ENCODE peak calls at places on chromosomes 7 and 10, in five cellular contexts. O is HCT116, G is K562, C is H1, K is GM12878. H is an unnamed sample.

GRCh38 chr7:35727571-35727970 is 32.6 kb upstream of the HERPUD2 start:
- DNase-seq in O (no peak), G (no peak), K (no peak), C (no peak), H (no peak)

GRCh38 chr7:117780832-117781231 is 92.4 kb downstream of the CTTNBP2 start:
- DNase-seq in K (peak; percentile 62), G (no peak), O (no peak), C (no peak), H (no peak)

GRCh38 chr7:12162420-12163113 is 48.5 kb upstream of the TMEM106B start:
- DNase-seq in O (no peak), C (no peak), K (no peak), G (no peak), H (no peak)

GRCh38 chr10:110461530-110461929 is 36.2 kb upstream of the DUSP5 start:
- DNase-seq in C (no peak), K (no peak), O (no peak), G (no peak), H (no peak)

GRCh38 chr7:149385195-149385955 is 75.5 kb downstream of the ZNF777 start:
- DNase-seq in C (no peak), G (no peak), K (no peak), O (no peak), H (no peak)

GRCh38 chr10:101690461-101690860 is 4.5 kb downstream of the FBXW4 start:
- DNase-seq in C (no peak), G (peak; percentile 23), K (no peak), O (no peak), H (no peak)

GRCh38 chr10:51918921-51919325 is 219.5 kb upstream of the CSTF2T start:
- DNase-seq in K (no peak), G (no peak), O (no peak), C (no peak), H (no peak)

GRCh38 chr10:8061274-8062211 is 7.1 kb downstream of the GATA3 start:
- DNase-seq in K (no peak), O (no peak), C (no peak), G (peak; percentile 16), H (no peak)

GRCh38 chr7:78702770-78703169 is 750.7 kb downstream of the MAGI2 start:
- DNase-seq in G (no peak), O (no peak), K (no peak), C (no peak), H (no peak)

GRCh38 chr7:107152011-107152410 is 16.8 kb upstream of the HBP1 start:
- DNase-seq in C (no peak), G (no peak), O (no peak), K (no peak), H (no peak)

GRCh38 chr10:51657481-51657880 is 41.9 kb downstream of the CSTF2T start:
- DNase-seq in G (no peak), K (no peak), O (no peak), C (no peak), H (no peak)

GRCh38 chr7:98630149-98630548 is 13.1 kb downstream of the NPTX2 start:
- DNase-seq in O (no peak), G (no peak), K (no peak), C (no peak), H (no peak)

GRCh38 chr7:123977081-123977480 is 52.0 kb downstream of the SPAM1 start:
- DNase-seq in K (no peak), G (no peak), O (no peak), C (no peak), H (no peak)

GRCh38 chr7:111755388-111755787 is 193.1 kb upstream of the IMMP2L start:
- DNase-seq in O (no peak), G (no peak), C (no peak), K (no peak), H (no peak)

DNA sequence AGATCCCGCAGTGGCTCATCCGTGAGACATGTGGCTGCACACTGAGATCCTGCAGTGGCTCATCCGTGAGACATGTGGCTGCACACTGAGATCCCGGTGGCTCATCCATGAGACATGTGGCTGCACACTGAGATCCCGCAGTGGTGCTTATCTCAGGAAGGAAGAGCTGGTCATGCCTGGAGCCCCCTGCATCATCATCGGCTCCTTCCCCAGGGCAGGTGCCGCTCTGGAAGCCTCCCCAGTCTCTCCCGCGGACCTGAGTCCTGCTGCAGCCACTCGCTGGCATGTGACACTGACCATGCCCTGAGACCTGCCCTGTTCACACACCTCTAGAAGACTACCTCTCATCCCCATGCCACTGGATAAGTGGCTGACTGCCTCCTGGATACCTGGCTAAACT is 181.3 kb downstream of the PTPRN2 start:
- DNase-seq in O (no peak), C (no peak), G (no peak), K (no peak), H (no peak)
- TF ChIP-seq SRF in O (no peak), C (no peak), G (no peak), K (no peak), H (no peak)

GRCh38 chr7:134088199-134088598 is 38.9 kb upstream of the LRGUK start:
- DNase-seq in C (no peak), G (no peak), K (no peak), O (no peak), H (no peak)
- TF ChIP-seq SRF in C (no peak), G (no peak), K (no peak), O (no peak), H (no peak)

DNA sequence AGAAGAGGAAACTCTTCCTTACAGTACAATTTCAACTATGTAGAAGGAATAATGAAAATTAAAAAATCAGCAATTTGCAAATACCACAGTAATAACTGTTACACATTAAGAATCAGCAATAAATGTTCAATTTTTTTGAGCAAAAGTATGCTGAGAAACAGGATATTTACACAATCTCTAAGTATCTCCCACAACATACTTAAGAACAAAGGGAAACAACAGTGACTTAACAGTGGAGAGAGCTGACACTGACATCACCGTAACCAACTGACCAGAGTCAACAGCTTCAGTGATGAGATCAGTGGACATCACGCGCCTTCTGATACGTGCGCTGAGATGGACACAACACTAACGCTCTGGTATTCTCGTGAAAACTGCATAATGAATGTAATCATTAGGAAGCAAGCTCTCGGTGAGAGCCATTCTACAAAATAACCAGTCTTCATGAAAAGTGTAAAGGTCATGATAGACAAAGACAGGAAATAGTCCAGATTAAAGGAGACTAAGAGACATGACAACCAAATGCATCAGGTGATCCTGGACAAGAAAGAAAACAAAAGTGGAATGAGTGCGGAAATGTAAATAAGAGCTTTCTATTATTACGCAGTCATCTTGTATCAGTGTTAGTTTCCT is 82.6 kb downstream of the PIP4K2A start:
- DNase-seq in O (no peak), K (no peak), G (peak; percentile 84), C (no peak), H (peak; percentile 29)
- TF ChIP-seq SRF in O (no peak), K (no peak), G (no peak), C (no peak), H (no peak)

GRCh38 chr7:155995183-155995612 is 182.9 kb upstream of the SHH start:
- DNase-seq in C (no peak), O (no peak), G (no peak), K (no peak), H (no peak)
- TF ChIP-seq SRF in C (no peak), O (no peak), G (no peak), K (no peak), H (no peak)

DNA sequence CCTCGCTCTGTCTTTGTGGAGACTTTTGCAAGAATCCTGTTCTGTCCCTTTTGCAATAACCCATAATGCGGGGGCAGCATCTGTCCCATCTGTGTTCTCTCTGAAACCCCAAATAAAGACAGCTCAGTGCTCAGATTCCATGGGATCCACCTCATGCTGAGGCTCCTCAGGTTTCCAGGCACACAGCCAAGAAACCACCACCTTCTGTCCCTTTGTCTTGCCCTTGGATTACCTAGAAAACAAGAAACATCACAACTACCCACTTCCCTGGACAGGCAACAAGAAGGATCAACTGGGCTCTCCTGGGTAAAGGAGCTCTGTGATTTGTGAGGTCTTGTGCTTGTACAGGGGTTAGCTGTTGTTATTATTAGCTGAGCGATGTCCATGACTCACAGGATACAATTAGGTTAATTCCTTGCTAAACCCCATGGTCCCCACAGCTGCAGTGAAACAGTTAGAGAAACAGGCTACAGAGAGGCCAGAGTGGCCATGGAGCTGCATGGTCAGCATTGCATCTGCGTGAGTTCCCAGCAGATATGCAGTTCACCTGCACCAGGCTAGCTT is 50.2 kb downstream of the CXCL12 start:
- DNase-seq in O (no peak), K (no peak), C (no peak), G (no peak), H (no peak)
- TF ChIP-seq SRF in O (no peak), K (no peak), C (no peak), G (no peak), H (no peak)

GRCh38 chr10:79441433-79441832 is 4.0 kb downstream of the ZCCHC24 start:
- DNase-seq in K (no peak), G (no peak), O (no peak), C (no peak), H (no peak)
- TF ChIP-seq SRF in K (no peak), G (no peak), O (no peak), C (no peak), H (no peak)

DNA sequence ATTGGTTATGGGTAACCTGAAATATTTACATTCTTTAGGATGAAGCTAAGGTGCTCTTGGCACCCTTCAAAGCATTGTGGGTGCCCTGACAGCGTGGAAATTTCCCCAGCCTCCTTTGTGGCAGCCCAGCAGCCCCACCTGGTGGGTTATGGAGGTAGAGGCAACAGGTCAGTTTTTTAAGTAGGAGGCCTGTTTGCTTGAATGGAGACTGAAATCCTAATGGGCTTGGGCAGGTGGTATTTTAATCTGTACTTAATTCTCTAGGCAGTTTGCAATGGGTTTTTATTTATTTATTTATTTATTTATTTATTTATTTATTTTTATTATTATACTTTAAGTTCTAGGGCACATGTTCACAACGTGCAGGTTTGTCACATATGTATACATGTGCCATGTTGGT is 139.4 kb downstream of the EPC1 start:
- DNase-seq in G (peak; percentile 65), K (no peak), O (peak; percentile 35), C (no peak), H (peak; percentile 59)
- TF ChIP-seq SRF in G (no peak), K (no peak), O (no peak), C (no peak), H (no peak)

GRCh38 chr7:120405652-120406051 is 132.7 kb downstream of the KCND2 start:
- DNase-seq in K (no peak), G (no peak), C (no peak), O (no peak), H (no peak)

GRCh38 chr7:120402368-120402767 is 129.4 kb downstream of the KCND2 start:
- DNase-seq in K (no peak), O (no peak), G (no peak), C (no peak), H (no peak)

GRCh38 chr7:120402801-120403200 is 129.8 kb downstream of the KCND2 start:
- DNase-seq in O (no peak), C (no peak), K (no peak), G (no peak), H (no peak)

GRCh38 chr7:120407015-120407414 is 134.0 kb downstream of the KCND2 start:
- DNase-seq in C (no peak), K (no peak), G (no peak), O (no peak), H (no peak)

DNA sequence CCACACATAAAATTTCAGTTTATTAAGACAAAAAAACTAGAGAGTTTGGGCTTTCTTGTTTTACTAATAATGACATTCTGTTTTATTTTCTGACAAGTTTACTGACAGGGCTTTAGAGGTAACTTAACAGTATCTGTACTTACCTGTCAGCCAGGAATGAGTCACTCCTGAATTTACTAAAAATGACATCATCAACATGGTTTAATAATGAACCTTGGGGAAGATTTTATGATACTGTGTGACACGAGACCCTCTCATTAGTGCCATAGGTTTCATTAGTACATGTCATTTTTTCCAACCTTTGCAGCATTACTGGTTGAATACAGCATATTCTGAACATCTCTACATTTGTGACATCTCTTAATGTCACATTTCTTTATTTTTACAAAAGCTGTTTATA is 131.1 kb downstream of the KCND2 start:
- DNase-seq in O (no peak), K (no peak), G (no peak), C (no peak), H (no peak)
- TF ChIP-seq SRF in O (no peak), K (no peak), G (no peak), C (no peak), H (no peak)

H was measured in HepG2.